ENCODE peak calls at places on chromosomes 12 and 14, in five cellular contexts. P, R, U, F and G are unnamed samples.

GRCh38 chr12:48572326-48572725 is 2.5 kb upstream of the LALBA start:
- DNase-seq in U (no peak), R (no peak), P (no peak), F (no peak), G (no peak)

GRCh38 chr12:126976574-126976973 is 1290.4 kb upstream of the TMEM132C start:
- DNase-seq in U (no peak), R (no peak), F (no peak), P (no peak), G (no peak)

GRCh38 chr12:45583011-45583657 is 146.4 kb upstream of the ARID2 start:
- DNase-seq in U (no peak), R (peak; percentile 66), P (no peak), F (no peak), G (no peak)

GRCh38 chr12:112682586-112682985 is 109.0 kb upstream of the RPH3A start:
- DNase-seq in P (no peak), U (no peak), R (no peak), F (no peak), G (no peak)

GRCh38 chr14:77598366-77599050 is 17.9 kb downstream of the SPTLC2 start:
- DNase-seq in P (no peak), F (no peak), U (no peak), R (no peak), G (no peak)

GRCh38 chr14:105911006-105911847 is 384.8 kb downstream of the TMEM121 start:
- DNase-seq in P (no peak), F (peak; percentile 1), R (no peak), U (no peak), G (no peak)

GRCh38 chr12:58465418-58465817 is 454.9 kb downstream of the LRIG3 start:
- DNase-seq in R (peak; percentile 18), U (no peak), P (no peak), F (no peak), G (no peak)

GRCh38 chr12:24848941-24849477 is 99.9 kb downstream of the BCAT1 start:
- DNase-seq in F (no peak), R (no peak), U (no peak), P (no peak), G (no peak)

GRCh38 chr12:13597837-13598236 is 383.6 kb downstream of the GRIN2B start:
- DNase-seq in U (no peak), F (no peak), R (no peak), P (no peak), G (no peak)

GRCh38 chr14:39432619-39433451 is 602 bp upstream of the FBXO33 start:
- DNase-seq in F (peak; percentile 88), R (peak; percentile 65), U (peak; percentile 80), P (peak; percentile 93), G (peak; percentile 92)
- TF ChIP-seq CTCF in F (peak; percentile 5), R (peak; percentile 7), U (peak; percentile 30), P (no peak), G (peak; percentile 14)

GRCh38 chr12:118058227-118058626 is 2.8 kb downstream of the WSB2 start:
- DNase-seq in F (no peak), R (no peak), P (no peak), U (no peak), G (no peak)

GRCh38 chr12:118053071-118053985 is 7.7 kb downstream of the WSB2 start:
- DNase-seq in U (no peak), P (no peak), R (peak; percentile 51), F (no peak), G (no peak)

GRCh38 chr12:118055144-118055557 is 5.8 kb downstream of the WSB2 start:
- DNase-seq in P (peak; percentile 61), R (peak; percentile 22), F (peak; percentile 54), U (peak; percentile 39), G (no peak)

GRCh38 chr12:118058881-118059644 is 1.9 kb downstream of the WSB2 start:
- DNase-seq in P (no peak), R (peak; percentile 47), U (no peak), F (no peak), G (no peak)

DNA sequence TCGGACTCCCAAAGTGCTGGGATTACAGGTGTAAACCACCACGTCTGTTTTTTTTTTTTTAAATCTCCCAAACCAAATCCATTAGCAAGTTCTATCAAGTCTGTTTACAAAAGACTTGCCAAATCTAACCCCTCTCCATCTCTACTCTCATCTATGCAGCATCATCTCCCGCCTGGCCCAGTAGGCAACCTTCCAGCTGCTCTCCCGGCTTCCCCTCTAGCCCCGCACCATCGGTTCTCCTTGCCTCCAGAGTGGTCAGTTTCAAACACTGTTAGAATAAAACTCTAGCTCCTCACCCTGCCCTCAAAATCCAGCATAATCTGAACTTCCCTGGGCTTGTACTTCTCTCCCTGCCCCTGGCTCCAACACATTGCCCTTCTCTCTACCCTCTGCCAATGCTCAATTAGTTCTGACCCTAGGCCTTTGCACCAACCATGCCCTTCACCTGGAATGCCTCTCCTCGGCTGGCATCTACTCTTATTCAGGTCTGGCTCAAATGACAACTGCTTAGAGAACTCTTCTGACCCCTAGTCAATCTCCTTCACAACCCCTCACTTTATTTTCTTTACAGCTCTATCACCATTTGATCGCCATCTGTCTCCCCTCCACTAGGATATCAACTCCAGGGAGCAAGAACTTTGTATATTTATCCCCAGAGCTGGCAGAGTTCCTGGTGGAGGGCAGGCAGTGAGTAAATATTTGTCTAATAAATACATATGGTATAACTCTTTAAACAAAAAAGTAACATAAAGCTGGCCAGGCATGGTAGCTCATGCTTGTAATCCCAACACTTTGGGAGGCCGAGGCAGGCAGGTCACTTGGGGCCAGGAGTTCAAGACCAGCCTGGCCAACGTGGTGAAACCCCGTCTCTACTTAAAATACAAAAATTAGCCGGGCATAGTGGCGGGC is 4.9 kb downstream of the WSB2 start:
- DNase-seq in P (no peak), R (peak; percentile 36), F (no peak), U (no peak), G (no peak)
- H3K4me1 ChIP-seq in P (no peaks in the 10 kb centered on the region), R (peaks cover 16% of the 10 kb centered on the region), F (peaks cover 61% of the 10 kb centered on the region), U (peaks cover 80% of the 10 kb centered on the region), G (peaks cover 44% of the 10 kb centered on the region)

GRCh38 chr14:54565236-54566151 is 1.4 kb upstream of the SAMD4A start:
- DNase-seq in U (peak; percentile 88), R (peak; percentile 90), F (peak; percentile 96), P (peak; percentile 88), G (peak; percentile 97)
- TF ChIP-seq CTCF in U (no peak), R (peak; percentile 8), F (peak; percentile 27), P (no peak), G (peak; percentile 15)

DNA sequence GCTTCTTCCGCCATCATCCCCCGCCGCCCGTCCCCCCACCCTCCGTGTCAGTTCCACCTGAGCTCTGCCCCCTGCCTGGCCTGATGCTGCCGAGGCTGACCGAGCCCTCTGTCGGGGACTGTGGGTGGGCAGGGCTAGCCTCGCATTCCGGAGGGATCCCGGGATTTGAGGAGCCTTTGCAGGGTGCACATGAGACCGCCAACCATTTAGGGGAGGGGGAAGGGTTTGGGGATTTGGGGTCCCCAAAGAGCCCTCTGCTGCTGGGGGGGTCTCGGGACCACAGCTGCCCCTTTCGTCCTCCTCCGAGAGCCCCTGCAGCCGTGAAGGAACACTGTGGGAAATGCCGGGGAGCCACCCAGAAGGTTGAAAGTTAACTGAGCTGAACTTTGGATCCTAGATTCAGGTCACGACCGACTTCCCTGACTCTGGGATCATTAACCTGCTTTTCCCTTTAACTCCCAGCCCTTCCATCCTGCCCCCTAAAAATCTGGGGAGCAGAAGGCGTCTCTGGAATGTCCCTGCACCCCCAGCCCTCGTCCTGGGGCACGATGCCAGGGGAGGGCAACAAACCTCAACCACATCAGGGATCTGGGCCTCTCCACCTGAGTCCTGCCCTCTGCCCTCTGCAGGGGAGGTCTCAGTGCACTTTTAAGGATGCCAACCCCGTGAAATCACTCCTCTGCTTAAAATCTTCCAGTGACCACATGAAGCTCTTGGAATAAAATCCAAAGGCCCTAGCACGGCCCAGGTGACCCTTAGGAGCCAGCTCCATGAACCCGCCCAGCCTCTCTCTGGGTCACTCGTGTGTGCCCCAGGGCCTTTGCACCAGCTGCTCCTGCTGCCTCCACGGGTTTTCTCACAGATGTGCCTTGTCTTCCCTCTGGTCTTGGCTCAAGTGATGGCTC is 94.9 kb downstream of the RFLNA start:
- DNase-seq in U (no peak), R (no peak), P (peak; percentile 59), F (no peak), G (no peak)
- H3K4me1 ChIP-seq in U (peaks cover 69% of the 10 kb centered on the region), R (peaks cover 62% of the 10 kb centered on the region), P (peaks cover 20% of the 10 kb centered on the region), F (peaks cover 76% of the 10 kb centered on the region), G (peaks cover 95% of the 10 kb centered on the region)

DNA sequence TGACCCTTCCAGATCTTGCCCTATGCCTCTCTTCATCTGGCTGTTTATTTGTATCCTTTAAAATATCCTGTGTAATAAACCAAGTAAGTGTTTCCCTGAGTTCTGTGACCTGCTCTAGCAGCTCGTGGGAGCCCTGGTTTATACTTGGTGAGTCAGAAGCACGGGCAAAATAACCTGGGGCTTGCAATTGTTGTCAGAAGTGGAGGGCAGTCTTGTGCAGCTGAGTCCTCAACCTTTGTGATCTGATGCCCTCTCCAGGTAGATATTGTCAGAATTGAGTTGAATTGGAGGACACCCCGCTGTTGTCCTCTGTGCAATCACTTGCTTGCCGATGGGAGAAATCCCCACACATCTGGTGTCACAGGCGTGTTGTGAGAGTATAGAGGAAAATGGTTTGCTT is 62.5 kb upstream of the PRICKLE1 start:
- DNase-seq in R (no peak), U (no peak), P (no peak), F (no peak), G (no peak)
- TF ChIP-seq CTCF in R (no peak), U (no peak), P (no peak), F (no peak), G (no peak)

GRCh38 chr14:89721330-89721729 is 233.2 kb downstream of the EFCAB11 start:
- DNase-seq in F (no peak), U (no peak), R (no peak), P (no peak), G (no peak)
- H3K4me1 ChIP-seq in F (no peaks in the 10 kb centered on the region), U (no peaks in the 10 kb centered on the region), R (no peaks in the 10 kb centered on the region), P (peaks cover 8% of the 10 kb centered on the region), G (peaks cover 29% of the 10 kb centered on the region)

GRCh38 chr12:47361389-47362031 is 281.8 kb upstream of the AMIGO2 start:
- DNase-seq in U (no peak), P (no peak), F (no peak), R (no peak), G (no peak)
- TF ChIP-seq CTCF in U (no peak), P (no peak), F (no peak), R (no peak), G (no peak)